ENCODE peak calls at places on chromosomes 5 and 9, in nine cellular contexts. D, J, N, I, F, E, S, U and H are unnamed samples.

GRCh38 chr9:121331992-121332685 is 37.9 kb downstream of the STOM start:
- DNase-seq in E (no peak), J (no peak), N (no peak), U (no peak), D (no peak), S (peak), F (no peak), I (peak), H (no peak)

GRCh38 chr5:36587354-36587753 is 19.1 kb upstream of the SLC1A3 start:
- DNase-seq in N (no peak), I (no peak), F (no peak), D (no peak), U (no peak), E (no peak), S (no peak), J (no peak), H (no peak)

GRCh38 chr9:34125681-34126206 is 754 bp downstream of the DCAF12 start:
- DNase-seq in U (peak), J (no peak), S (peak), I (peak), E (no peak), F (no peak), D (no peak), N (peak), H (no peak)

GRCh38 chr9:134626576-134627416 is 14.8 kb upstream of the COL5A1 start:
- DNase-seq in E (no peak), I (peak), S (no peak), D (no peak), F (no peak), J (peak), N (no peak), U (no peak), H (no peak)

GRCh38 chr9:87751423-87751822 is 25.5 kb downstream of the CTSL start:
- DNase-seq in J (no peak), F (no peak), N (no peak), D (no peak), S (no peak), I (no peak), E (no peak), U (no peak), H (no peak)

GRCh38 chr9:30774326-30774725 is 1610.1 kb upstream of the ACO1 start:
- DNase-seq in D (no peak), J (peak), E (no peak), U (no peak), F (no peak), I (peak), N (no peak), S (no peak), H (no peak)

GRCh38 chr5:6737043-6737941 is 24.1 kb downstream of the TENT4A start:
- DNase-seq in F (peak), E (no peak), I (no peak), D (no peak), J (no peak), U (no peak), N (no peak), S (no peak), H (no peak)

GRCh38 chr9:92455217-92455616 is 27.1 kb downstream of the ASPN start:
- DNase-seq in E (no peak), N (no peak), J (no peak), I (peak), F (peak), D (no peak), U (no peak), S (peak), H (no peak)

GRCh38 chr9:71487046-71487445 is 281.3 kb downstream of the CEMIP2 start:
- DNase-seq in E (no peak), F (no peak), J (no peak), D (no peak), U (peak), S (no peak), I (peak), N (no peak), H (peak)

GRCh38 chr9:131651160-131651559 is 88.7 kb downstream of the RAPGEF1 start:
- DNase-seq in I (no peak), N (no peak), E (no peak), S (no peak), J (no peak), U (no peak), D (no peak), F (no peak), H (no peak)

GRCh38 chr5:130227699-130228098 is 323.4 kb downstream of the CHSY3 start:
- DNase-seq in D (no peak), I (peak), J (no peak), U (no peak), E (no peak), S (no peak), F (no peak), N (no peak), H (no peak)

GRCh38 chr9:75911390-75911789 is 20.9 kb downstream of the PCSK5 start:
- DNase-seq in J (no peak), N (no peak), F (no peak), S (no peak), E (no peak), D (no peak), U (no peak), I (no peak), H (no peak)

GRCh38 chr9:69317081-69317480 is 7.9 kb upstream of the ENTREP1 start:
- DNase-seq in E (no peak), U (no peak), J (no peak), D (no peak), S (no peak), F (no peak), N (peak), I (no peak), H (no peak)

GRCh38 chr5:138662599-138662998 is 87.4 kb upstream of the HSPA9 start:
- DNase-seq in U (no peak), E (no peak), S (no peak), I (no peak), D (no peak), N (peak), J (no peak), F (peak), H (no peak)

GRCh38 chr9:109856785-109857184 is 76.8 kb downstream of the PALM2AKAP2 start:
- DNase-seq in D (no peak), N (no peak), I (peak), U (no peak), S (no peak), E (peak), J (peak), F (no peak), H (peak)

GRCh38 chr9:116360974-116361373 is 207.4 kb downstream of the PAPPA start:
- DNase-seq in D (no peak), S (no peak), E (no peak), F (no peak), U (no peak), J (no peak), I (no peak), N (no peak), H (no peak)

GRCh38 chr9:4020038-4020746 is 279.7 kb downstream of the GLIS3 start:
- DNase-seq in D (no peak), N (no peak), J (no peak), E (no peak), S (no peak), U (no peak), I (no peak), F (no peak), H (no peak)

GRCh38 chr5:179124329-179124852 is 64.2 kb downstream of the ZNF354C start:
- DNase-seq in S (no peak), I (no peak), F (no peak), E (no peak), U (no peak), J (no peak), N (no peak), D (no peak), H (no peak)

GRCh38 chr9:136409557-136410455 is 608 bp downstream of the ENTR1 start:
- DNase-seq in U (peak), F (peak), J (peak), S (peak), E (no peak), N (peak), I (peak), D (no peak), H (no peak)

GRCh38 chr5:9543266-9543925 is 2.5 kb downstream of the SEMA5A start:
- DNase-seq in I (no peak), U (no peak), F (no peak), N (no peak), E (no peak), S (no peak), D (no peak), J (no peak), H (no peak)

GRCh38 chr9:71685988-71686387 is 82.3 kb downstream of the CEMIP2 start:
- DNase-seq in S (no peak), E (no peak), I (peak), J (no peak), U (no peak), D (no peak), N (no peak), F (no peak), H (no peak)

GRCh38 chr9:105842023-105842644 is 147.8 kb downstream of the TMEM38B start:
- DNase-seq in I (peak), J (no peak), S (peak), E (no peak), U (peak), F (peak), D (no peak), N (peak), H (no peak)

GRCh38 chr5:101580591-101580990 is 677.5 kb upstream of the ST8SIA4 start:
- DNase-seq in S (no peak), U (no peak), D (no peak), J (no peak), I (no peak), E (no peak), N (no peak), F (no peak), H (no peak)

GRCh38 chr5:82312373-82312856 is 34.3 kb upstream of the RPS23 start:
- DNase-seq in F (peak), J (peak), N (peak), E (peak), S (peak), I (peak), U (peak), D (no peak), H (peak)

GRCh38 chr9:130542038-130542437 is 37.3 kb upstream of the FUBP3 start:
- DNase-seq in E (no peak), U (no peak), J (no peak), F (no peak), S (no peak), I (no peak), N (no peak), D (no peak), H (no peak)

GRCh38 chr5:170184007-170184687 is 48.6 kb upstream of the C5orf58 start:
- DNase-seq in E (peak), F (peak), I (peak), N (peak), D (no peak), U (peak), S (peak), J (peak), H (peak)

GRCh38 chr5:41708604-41708940 is 161.7 kb downstream of the OXCT1 start:
- DNase-seq in N (no peak), F (no peak), E (no peak), S (no peak), J (no peak), U (no peak), D (no peak), I (peak), H (no peak)

GRCh38 chr5:179311581-179311980 is 33.7 kb downstream of the ADAMTS2 start:
- DNase-seq in J (peak), D (no peak), I (no peak), U (no peak), N (no peak), S (no peak), E (no peak), F (no peak), H (no peak)

GRCh38 chr5:87541033-87541432 is 128.3 kb upstream of the CCNH start:
- DNase-seq in E (peak), D (no peak), J (peak), F (no peak), I (peak), S (no peak), U (no peak), N (peak), H (peak)

GRCh38 chr9:127370651-127371648 is 26.0 kb upstream of the SLC2A8 start:
- DNase-seq in N (no peak), F (no peak), S (no peak), D (no peak), J (no peak), I (no peak), U (no peak), E (no peak), H (no peak)

GRCh38 chr5:13354611-13355010 is 589.9 kb downstream of the DNAH5 start:
- DNase-seq in N (peak), J (no peak), D (no peak), E (no peak), S (no peak), F (no peak), I (no peak), U (no peak), H (no peak)

GRCh38 chr5:140160432-140160831 is 14.6 kb upstream of the CYSTM1 start:
- DNase-seq in N (no peak), D (no peak), S (no peak), U (no peak), E (no peak), F (no peak), I (no peak), J (no peak), H (no peak)
- H3K27ac ChIP-seq in N (no peak), D (no peak), S (no peak), U (no peak), E (no peak), F (no peak), I (no peak), J (no peak), H (no peak)

DNA sequence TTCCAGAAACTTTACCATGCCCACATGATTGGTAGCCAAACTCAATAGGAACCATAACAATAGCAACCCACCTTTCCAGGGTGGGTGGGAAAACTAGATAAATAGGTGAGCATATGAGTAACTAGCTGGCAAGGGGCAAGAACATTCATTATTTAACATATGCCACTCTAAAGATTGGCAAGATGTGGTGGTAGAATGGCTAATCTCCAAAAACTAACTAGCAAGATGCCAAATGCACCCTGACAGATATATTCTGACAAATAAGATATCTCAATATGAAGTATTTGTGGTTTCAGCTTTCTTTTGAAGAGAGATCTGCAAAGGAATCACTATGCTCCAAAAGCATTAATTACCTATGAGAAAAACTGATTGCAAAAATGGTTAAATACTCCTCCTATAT is 895.6 kb downstream of the TLE1 start:
- DNase-seq in E (no peak), I (no peak), U (no peak), S (no peak), N (no peak), F (no peak), D (no peak), J (no peak), H (no peak)
- H3K27ac ChIP-seq in E (no peak), I (no peak), U (no peak), S (no peak), N (no peak), F (no peak), D (no peak), J (no peak), H (no peak)

GRCh38 chr5:68243681-68244080 is 28.1 kb downstream of the PIK3R1 start:
- DNase-seq in S (no peak), N (no peak), J (no peak), E (no peak), I (no peak), D (no peak), F (peak), U (no peak), H (no peak)
- H3K27ac ChIP-seq in S (no peak), N (no peak), J (peak), E (peak), I (no peak), D (no peak), F (peak), U (peak), H (peak)

GRCh38 chr9:2620876-2621677 is 510 bp upstream of the VLDLR start:
- DNase-seq in I (peak), S (peak), N (peak), J (peak), D (no peak), U (peak), F (peak), E (peak), H (peak)
- H3K27ac ChIP-seq in I (peak), S (peak), N (no peak), J (peak), D (no peak), U (peak), F (no peak), E (peak), H (peak)

DNA sequence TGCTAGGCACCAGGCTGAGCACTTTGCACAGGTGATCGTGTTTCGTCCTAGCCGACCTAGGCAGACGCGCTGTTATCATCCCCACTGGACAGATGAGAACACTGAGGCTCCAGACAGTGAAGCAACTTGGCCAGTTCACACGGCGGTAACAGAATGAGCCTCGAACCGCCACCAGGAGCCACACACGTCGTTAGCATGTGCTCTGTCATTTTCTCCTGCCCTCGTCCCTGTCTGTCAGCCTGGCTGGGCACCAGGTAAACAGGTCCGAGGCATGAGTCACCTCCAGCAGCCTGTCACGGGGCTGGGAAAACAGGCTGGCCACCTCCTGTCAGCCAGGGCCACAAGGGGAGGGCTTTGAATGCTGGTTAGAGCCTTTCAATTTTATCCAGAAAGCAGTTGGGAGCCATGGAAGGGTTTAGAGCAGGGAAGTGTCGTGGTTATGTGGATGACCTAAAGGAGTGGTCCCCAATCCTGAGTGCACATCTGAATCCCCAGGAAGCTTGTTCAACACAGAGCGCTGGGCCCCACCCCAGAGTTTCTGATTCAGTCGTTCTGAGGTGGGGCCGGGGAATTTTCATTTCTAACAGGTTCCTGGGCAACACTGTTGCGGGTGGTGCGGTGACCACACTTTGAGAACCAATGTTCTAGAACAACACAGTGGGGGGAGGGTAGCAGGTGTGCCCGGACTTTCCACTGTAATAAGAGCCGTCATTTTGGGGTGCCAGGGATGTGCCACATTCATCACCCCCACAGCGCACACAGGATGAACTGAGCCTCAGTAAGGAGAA is 39.5 kb downstream of the DUSP1 start:
- DNase-seq in E (no peak), F (no peak), N (peak), U (no peak), J (no peak), D (no peak), I (peak), S (peak), H (no peak)
- H3K27ac ChIP-seq in E (peak), F (no peak), N (peak), U (no peak), J (no peak), D (no peak), I (no peak), S (peak), H (peak)

GRCh38 chr9:36161187-36161586 is 8.0 kb upstream of the CCIN start:
- DNase-seq in U (no peak), J (no peak), N (no peak), S (no peak), F (no peak), E (no peak), D (no peak), I (no peak), H (no peak)
- H3K27ac ChIP-seq in U (no peak), J (peak), N (no peak), S (peak), F (no peak), E (peak), D (peak), I (no peak), H (peak)